ENCODE peak calls at places on chromosomes 2 and 18, in nine cellular contexts. G, A, V, N, S, E, J, C and Z are unnamed samples.

GRCh38 chr18:35041752-35042379 is 653 bp downstream of the MAPRE2 start:
- DNase-seq in G (no peak), A (peak; percentile 35), V (no peak), N (no peak), S (no peak), E (no peak), J (no peak), C (no peak), Z (no peak)

GRCh38 chr2:190947711-190948251 is 66.2 kb downstream of the STAT1 start:
- DNase-seq in G (peak; percentile 67), A (peak; percentile 44), V (no peak), N (peak; percentile 82), S (no peak), E (peak; percentile 38), J (no peak), C (no peak), Z (no peak)

GRCh38 chr2:127118467-127118866 is 11.5 kb upstream of the BIN1 start:
- DNase-seq in G (no peak), A (no peak), V (peak; percentile 83), N (no peak), S (no peak), E (no peak), J (no peak), C (no peak), Z (no peak)

GRCh38 chr2:74593826-74594467 is 39.4 kb downstream of the DOK1 start:
- DNase-seq in G (no peak), A (no peak), V (no peak), N (no peak), S (no peak), E (no peak), J (no peak), C (no peak), Z (no peak)

GRCh38 chr2:99811544-99811943 is 321.7 kb upstream of the REV1 start:
- DNase-seq in G (peak; percentile 77), A (no peak), V (no peak), N (no peak), S (no peak), E (no peak), J (no peak), C (no peak), Z (no peak)

GRCh38 chr2:38099096-38099997 is 23.4 kb upstream of the CYP1B1 start:
- DNase-seq in G (no peak), A (no peak), V (no peak), N (no peak), S (no peak), E (no peak), J (no peak), C (no peak), Z (no peak)

GRCh38 chr2:66478311-66478710 is 43.4 kb downstream of the MEIS1 start:
- DNase-seq in G (no peak), A (no peak), V (no peak), N (no peak), S (no peak), E (no peak), J (no peak), C (no peak), Z (no peak)

GRCh38 chr18:811192-812122 is 585 bp downstream of the YES1 start:
- DNase-seq in G (no peak), A (no peak), V (no peak), N (peak; percentile 42), S (no peak), E (no peak), J (peak; percentile 40), C (peak; percentile 74), Z (peak; percentile 44)

GRCh38 chr2:160666019-160666676 is 172.5 kb upstream of the RBMS1 start:
- DNase-seq in G (peak; percentile 93), A (no peak), V (no peak), N (peak; percentile 99), S (no peak), E (no peak), J (peak; percentile 42), C (no peak), Z (no peak)

GRCh38 chr2:69154031-69154430 is 141.1 kb downstream of the ANTXR1 start:
- DNase-seq in G (no peak), A (no peak), V (no peak), N (peak; percentile 21), S (peak; percentile 94), E (no peak), J (no peak), C (no peak), Z (no peak)

GRCh38 chr18:47594063-47594462 is 336.4 kb downstream of the SMAD2 start:
- DNase-seq in G (no peak), A (no peak), V (no peak), N (no peak), S (no peak), E (no peak), J (no peak), C (no peak), Z (no peak)

GRCh38 chr2:192286093-192286701 is 91.5 kb upstream of the TMEFF2 start:
- DNase-seq in G (peak; percentile 37), A (no peak), V (peak; percentile 31), N (peak; percentile 74), S (no peak), E (no peak), J (no peak), C (no peak), Z (no peak)

GRCh38 chr2:234496442-234496834 is 443 bp downstream of the ARL4C start:
- DNase-seq in G (peak; percentile 43), A (no peak), V (no peak), N (no peak), S (no peak), E (no peak), J (no peak), C (no peak), Z (no peak)

GRCh38 chr18:23133860-23134779 is 1.2 kb upstream of the CABLES1 start:
- DNase-seq in G (no peak), A (no peak), V (no peak), N (peak; percentile 31), S (no peak), E (no peak), J (no peak), C (peak; percentile 34), Z (peak; percentile 68)

GRCh38 chr2:141423212-141423611 is 707.6 kb downstream of the LRP1B start:
- DNase-seq in G (no peak), A (no peak), V (no peak), N (no peak), S (no peak), E (no peak), J (no peak), C (no peak), Z (no peak)

GRCh38 chr18:63676526-63676925 is 14.8 kb upstream of the SERPINB3 start:
- DNase-seq in G (no peak), A (no peak), V (no peak), N (no peak), S (no peak), E (no peak), J (no peak), C (peak; percentile 16), Z (peak; percentile 31)

GRCh38 chr18:22913861-22914260 is 19.3 kb upstream of the RBBP8 start:
- DNase-seq in G (no peak), A (no peak), V (no peak), N (no peak), S (no peak), E (no peak), J (no peak), C (no peak), Z (peak; percentile 48)

GRCh38 chr18:23355206-23355605 is 97.9 kb upstream of the RIOK3 start:
- DNase-seq in G (no peak), A (no peak), V (peak; percentile 14), N (no peak), S (no peak), E (no peak), J (no peak), C (no peak), Z (no peak)

GRCh38 chr18:27797484-27797883 is 379.4 kb downstream of the CDH2 start:
- DNase-seq in G (no peak), A (no peak), V (no peak), N (no peak), S (no peak), E (no peak), J (no peak), C (no peak), Z (no peak)

GRCh38 chr2:120316071-120316470 is 29.9 kb upstream of the INHBB start:
- DNase-seq in G (no peak), A (no peak), V (no peak), N (no peak), S (no peak), E (no peak), J (no peak), C (no peak), Z (peak; percentile 61)

GRCh38 chr2:128309341-128310093 is 9.2 kb downstream of the HS6ST1 start:
- DNase-seq in G (no peak), A (no peak), V (no peak), N (peak; percentile 34), S (no peak), E (no peak), J (no peak), C (peak; percentile 42), Z (peak; percentile 46)

GRCh38 chr2:19187323-19188020 is 171.0 kb downstream of the OSR1 start:
- DNase-seq in G (no peak), A (no peak), V (no peak), N (no peak), S (no peak), E (no peak), J (no peak), C (no peak), Z (no peak)

GRCh38 chr18:25724997-25725396 is 365.4 kb downstream of the SS18 start:
- DNase-seq in G (no peak), A (peak; percentile 9), V (no peak), N (no peak), S (no peak), E (no peak), J (no peak), C (no peak), Z (no peak)

GRCh38 chr2:150472122-150472899 is 15.2 kb downstream of the RND3 start:
- DNase-seq in G (peak; percentile 98), A (no peak), V (no peak), N (peak; percentile 72), S (no peak), E (no peak), J (peak; percentile 50), C (no peak), Z (peak; percentile 46)

GRCh38 chr2:40430741-40431599 is 20.9 kb downstream of the SLC8A1 start:
- DNase-seq in G (peak; percentile 24), A (no peak), V (no peak), N (no peak), S (no peak), E (no peak), J (no peak), C (no peak), Z (no peak)

GRCh38 chr18:45688834-45689233 is 35.1 kb upstream of the SLC14A1 start:
- DNase-seq in G (no peak), A (peak; percentile 53), V (no peak), N (no peak), S (no peak), E (no peak), J (no peak), C (no peak), Z (no peak)

GRCh38 chr18:80200171-80200931 is 47.0 kb downstream of the PARD6G start:
- DNase-seq in G (no peak), A (no peak), V (peak; percentile 66), N (peak; percentile 45), S (no peak), E (no peak), J (no peak), C (no peak), Z (no peak)

GRCh38 chr2:1081411-1082225 is 131.0 kb downstream of the SNTG2 start:
- DNase-seq in G (no peak), A (no peak), V (no peak), N (no peak), S (no peak), E (no peak), J (peak; percentile 47), C (no peak), Z (no peak)

GRCh38 chr2:101330253-101330921 is 21.9 kb upstream of the RNF149 start:
- DNase-seq in G (no peak), A (no peak), V (peak; percentile 80), N (peak; percentile 81), S (no peak), E (no peak), J (peak; percentile 50), C (peak; percentile 15), Z (peak; percentile 62)

GRCh38 chr2:240461471-240462072 is 26.1 kb downstream of the GPC1 start:
- DNase-seq in G (no peak), A (no peak), V (no peak), N (no peak), S (no peak), E (no peak), J (no peak), C (peak; percentile 1), Z (peak; percentile 66)

GRCh38 chr18:78477840-78478239 is 501.8 kb upstream of the SALL3 start:
- DNase-seq in G (no peak), A (no peak), V (no peak), N (no peak), S (no peak), E (no peak), J (no peak), C (no peak), Z (no peak)